ENCODE peak calls at places on chromosomes 11 and 22, in five cellular contexts. Z is sigmoid colon, S is IMR-90, N is pancreas, F is foreskin keratinocyte. X is an unnamed sample. For H3K4me1, the result is how much of the 10 kb centered on the place peaks cover.

GRCh38 chr11:73171762-73172161 is 29.6 kb upstream of the FCHSD2 start:
- DNase-seq in Z (peak), S (peak), N (no peak), F (no peak), X (no peak)

GRCh38 chr11:47253660-47254059 is 4.1 kb upstream of the NR1H3 start:
- DNase-seq in Z (no peak), S (no peak), N (no peak), F (no peak), X (no peak)

GRCh38 chr11:95556342-95557151 is 233.0 kb downstream of the FAM76B start:
- DNase-seq in Z (no peak), S (peak), N (no peak), F (no peak), X (no peak)

GRCh38 chr22:45271667-45272188 is 13.0 kb upstream of the UPK3A start:
- DNase-seq in Z (peak), S (no peak), N (no peak), F (no peak), X (no peak)

GRCh38 chr22:44329179-44329796 is 16.5 kb upstream of the SHISAL1 start:
- DNase-seq in Z (peak), S (peak), N (no peak), F (no peak), X (no peak)

GRCh38 chr22:48979482-48979881 is 848.2 kb downstream of the BRD1 start:
- DNase-seq in Z (no peak), S (no peak), N (no peak), F (no peak), X (no peak)

GRCh38 chr11:82865841-82866240 is 34.4 kb downstream of the PRCP start:
- DNase-seq in Z (no peak), S (peak), N (no peak), F (no peak), X (no peak)

GRCh38 chr11:5809122-5809519 is 397 bp downstream of the OR52N2 start:
- DNase-seq in Z (no peak), S (no peak), N (no peak), F (no peak), X (no peak)

GRCh38 chr11:75547617-75548054 is 14.4 kb upstream of the SERPINH1 start:
- DNase-seq in Z (peak), S (peak), N (no peak), F (no peak), X (peak)

GRCh38 chr11:120492486-120492885 is 19.1 kb upstream of the GRIK4 start:
- DNase-seq in Z (no peak), S (no peak), N (no peak), F (no peak), X (no peak)

GRCh38 chr11:9969068-9969467 is 305.2 kb downstream of the SWAP70 start:
- DNase-seq in Z (no peak), S (no peak), N (no peak), F (no peak), X (no peak)

GRCh38 chr11:85475637-85476517 is 151.3 kb downstream of the DLG2 start:
- DNase-seq in Z (no peak), S (no peak), N (no peak), F (no peak), X (no peak)

GRCh38 chr11:119134389-119134978 is 13.1 kb downstream of the HINFP start:
- DNase-seq in Z (no peak), S (no peak), N (no peak), F (no peak), X (no peak)

GRCh38 chr22:44461614-44462013 is 36.4 kb downstream of the RTL6 start:
- DNase-seq in Z (no peak), S (no peak), N (no peak), F (no peak), X (no peak)

GRCh38 chr11:10116588-10116987 is 177.4 kb downstream of the SBF2 start:
- DNase-seq in Z (no peak), S (no peak), N (no peak), F (no peak), X (no peak)

GRCh38 chr22:41641854-41642253 is 20.8 kb downstream of the XRCC6 start:
- DNase-seq in Z (no peak), S (no peak), N (no peak), F (no peak), X (no peak)

GRCh38 chr11:74581954-74582547 is 10.3 kb upstream of the POLD3 start:
- DNase-seq in Z (no peak), S (no peak), N (peak), F (no peak), X (no peak)

GRCh38 chr11:76782526-76783293 is 446 bp upstream of the TSKU start:
- DNase-seq in Z (peak), S (peak), N (peak), F (peak), X (peak)

GRCh38 chr22:46224044-46224746 is 25.9 kb downstream of the CDPF1 start:
- DNase-seq in Z (no peak), S (no peak), N (no peak), F (no peak), X (no peak)

GRCh38 chr11:114586797-114587196 is 8.8 kb downstream of the NXPE4 start:
- DNase-seq in Z (no peak), S (peak), N (no peak), F (no peak), X (no peak)

GRCh38 chr22:24107668-24108067 is 73.6 kb upstream of the SUSD2 start:
- DNase-seq in Z (peak), S (peak), N (peak), F (peak), X (no peak)

GRCh38 chr22:46103181-46103580 is 47.1 kb upstream of the PPARA start:
- DNase-seq in Z (no peak), S (no peak), N (no peak), F (no peak), X (no peak)

GRCh38 chr22:23269441-23270211 is 89.3 kb downstream of the BCR start:
- DNase-seq in Z (no peak), S (no peak), N (no peak), F (no peak), X (peak)

GRCh38 chr11:44955019-44955738 is 4.5 kb upstream of the TP53I11 start:
- DNase-seq in Z (peak), S (peak), N (peak), F (no peak), X (no peak)

GRCh38 chr22:28116261-28116673 is 197.2 kb upstream of the PITPNB start:
- DNase-seq in Z (peak), S (peak), N (peak), F (peak), X (no peak)

GRCh38 chr11:27722117-27722844 is 22.0 kb upstream of the BDNF start:
- DNase-seq in Z (no peak), S (peak), N (no peak), F (peak), X (no peak)

GRCh38 chr22:17990942-17991341 is 33.4 kb downstream of the MICAL3 start:
- DNase-seq in Z (peak), S (no peak), N (no peak), F (no peak), X (no peak)

GRCh38 chr22:24444729-24445466 is 17.5 kb downstream of the ADORA2A start:
- DNase-seq in Z (no peak), S (no peak), N (no peak), F (no peak), X (no peak)

GRCh38 chr11:9617960-9618359 is 44.5 kb downstream of the WEE1 start:
- DNase-seq in Z (no peak), S (peak), N (no peak), F (peak), X (no peak)

GRCh38 chr11:47408598-47409439 is 429 bp downstream of the SLC39A13 start:
- DNase-seq in Z (peak), S (peak), N (peak), F (peak), X (no peak)

GRCh38 chr11:10356161-10356560 is 51.3 kb downstream of the ADM start:
- DNase-seq in Z (no peak), S (no peak), N (no peak), F (no peak), X (no peak)

GRCh38 chr11:44631831-44632230 is 66.4 kb downstream of the CD82 start:
- DNase-seq in Z (peak), S (no peak), N (no peak), F (no peak), X (no peak)

GRCh38 chr11:116366980-116367640 is 405.7 kb downstream of the BUD13 start:
- DNase-seq in Z (no peak), S (no peak), N (no peak), F (peak), X (no peak)

GRCh38 chr11:123561046-123561781 is 93.2 kb downstream of the SCN3B start:
- DNase-seq in Z (no peak), S (peak), N (peak), F (no peak), X (no peak)

GRCh38 chr22:30290679-30291333 is 1.5 kb upstream of the CASTOR1 start:
- DNase-seq in Z (peak), S (peak), N (peak), F (peak), X (no peak)
- H3K27ac ChIP-seq in Z (peak), S (no peak), N (peak), F (no peak), X (no peak)

DNA sequence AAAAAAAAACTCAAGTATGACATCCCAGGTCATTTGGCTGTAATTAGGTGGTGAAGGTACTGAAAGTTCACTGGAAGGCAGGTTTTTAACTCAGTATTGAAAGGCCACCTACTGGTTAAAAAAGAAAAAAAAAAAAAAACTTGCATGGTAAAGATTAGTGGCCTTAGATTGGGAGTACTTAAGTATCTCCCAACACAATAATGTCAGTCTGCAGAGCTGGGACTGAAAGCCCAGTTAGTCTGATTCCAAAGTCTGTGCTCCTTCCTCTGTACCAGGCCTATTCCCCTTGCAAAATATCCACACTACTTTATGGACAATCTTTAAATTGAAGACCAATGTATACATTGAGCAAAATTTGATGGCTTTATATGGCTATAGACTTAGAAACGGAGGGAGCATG is 85.5 kb downstream of the NOX4 start:
- DNase-seq in Z (no peak), S (no peak), N (no peak), F (peak), X (no peak)
- H3K4me1 ChIP-seq in Z (under half), S (under half), N (under half), F (under half), X (under half)

DNA sequence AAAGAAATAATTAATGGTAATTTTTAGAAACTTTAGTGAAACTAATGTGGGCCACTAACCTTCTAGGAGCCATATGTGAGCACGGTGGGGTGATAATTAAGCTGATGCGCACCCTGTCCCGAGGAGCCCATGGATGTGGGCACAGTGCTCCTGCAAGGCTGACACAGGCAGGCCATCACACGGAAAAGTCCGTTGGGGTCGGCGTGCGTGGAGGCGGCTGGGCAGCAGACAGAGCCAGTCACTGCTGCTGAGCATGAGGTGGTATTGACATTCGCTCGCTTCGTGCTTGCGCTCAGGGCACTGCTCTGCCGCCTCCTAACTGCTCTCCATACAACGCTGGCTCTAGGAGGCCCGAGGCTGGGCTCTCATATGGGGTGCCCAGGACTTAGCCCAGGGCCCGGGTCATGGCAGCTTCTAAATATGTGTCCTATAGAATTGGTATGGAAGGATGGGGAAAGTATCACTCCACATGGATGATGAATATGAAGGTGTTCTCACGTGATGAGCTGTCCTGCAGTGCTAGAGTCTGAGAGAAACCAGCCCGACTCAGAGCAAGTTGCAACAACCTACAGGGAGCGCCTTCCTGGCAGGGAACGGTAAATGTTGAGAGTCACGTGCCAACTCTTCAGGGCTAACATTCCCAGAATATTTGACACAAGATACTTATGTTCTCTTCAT is 50.5 kb upstream of the ARFGAP3 start:
- DNase-seq in Z (no peak), S (no peak), N (no peak), F (peak), X (no peak)
- H3K27ac ChIP-seq in Z (peak), S (no peak), N (no peak), F (no peak), X (no peak)

GRCh38 chr11:69994810-69995209 is 83.3 kb upstream of the ANO1 start:
- DNase-seq in Z (no peak), S (no peak), N (no peak), F (no peak), X (no peak)

GRCh38 chr11:69999721-70000120 is 78.4 kb upstream of the ANO1 start:
- DNase-seq in Z (no peak), S (no peak), N (no peak), F (peak), X (peak)

GRCh38 chr11:69995697-69996096 is 82.4 kb upstream of the ANO1 start:
- DNase-seq in Z (no peak), S (no peak), N (no peak), F (no peak), X (no peak)

GRCh38 chr11:69997352-69997751 is 80.8 kb upstream of the ANO1 start:
- DNase-seq in Z (no peak), S (no peak), N (no peak), F (no peak), X (no peak)

GRCh38 chr11:69996451-69996850 is 81.7 kb upstream of the ANO1 start:
- DNase-seq in Z (no peak), S (no peak), N (no peak), F (no peak), X (no peak)
- H3K4me1 ChIP-seq in Z (under half), S (under half), N (under half), F (under half), X (under half)

DNA sequence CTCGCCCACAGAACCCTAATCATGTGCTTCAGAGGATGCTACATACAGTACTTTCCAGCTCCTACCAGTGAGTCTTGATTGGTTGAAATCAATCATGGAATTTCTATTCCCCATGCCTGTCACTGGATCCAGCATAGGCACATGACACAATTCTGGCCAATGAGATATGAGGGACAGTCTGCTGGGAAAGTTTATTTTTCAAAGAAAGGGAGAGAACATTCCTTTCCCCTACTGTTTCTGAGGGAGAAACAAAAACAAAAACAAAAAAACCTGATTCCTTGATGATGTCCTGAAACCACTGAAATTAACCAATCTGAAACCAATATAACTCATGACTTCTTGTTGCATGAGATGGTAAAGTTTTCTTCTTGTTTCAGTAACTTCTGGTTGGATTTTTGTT is 3.3 kb upstream of the RCN1 start:
- DNase-seq in Z (no peak), S (peak), N (no peak), F (no peak), X (no peak)
- H3K27ac ChIP-seq in Z (no peak), S (peak), N (no peak), F (no peak), X (no peak)

GRCh38 chr22:21861856-21862255 is 5.6 kb downstream of the MAPK1 start:
- DNase-seq in Z (no peak), S (no peak), N (no peak), F (no peak), X (no peak)

GRCh38 chr22:21861290-21861848 is 6.1 kb downstream of the MAPK1 start:
- DNase-seq in Z (no peak), S (no peak), N (no peak), F (no peak), X (no peak)

GRCh38 chr22:21860640-21861039 is 6.8 kb downstream of the MAPK1 start:
- DNase-seq in Z (no peak), S (no peak), N (no peak), F (no peak), X (no peak)

GRCh38 chr22:21865041-21865440 is 2.4 kb downstream of the MAPK1 start:
- DNase-seq in Z (peak), S (peak), N (no peak), F (no peak), X (no peak)

DNA sequence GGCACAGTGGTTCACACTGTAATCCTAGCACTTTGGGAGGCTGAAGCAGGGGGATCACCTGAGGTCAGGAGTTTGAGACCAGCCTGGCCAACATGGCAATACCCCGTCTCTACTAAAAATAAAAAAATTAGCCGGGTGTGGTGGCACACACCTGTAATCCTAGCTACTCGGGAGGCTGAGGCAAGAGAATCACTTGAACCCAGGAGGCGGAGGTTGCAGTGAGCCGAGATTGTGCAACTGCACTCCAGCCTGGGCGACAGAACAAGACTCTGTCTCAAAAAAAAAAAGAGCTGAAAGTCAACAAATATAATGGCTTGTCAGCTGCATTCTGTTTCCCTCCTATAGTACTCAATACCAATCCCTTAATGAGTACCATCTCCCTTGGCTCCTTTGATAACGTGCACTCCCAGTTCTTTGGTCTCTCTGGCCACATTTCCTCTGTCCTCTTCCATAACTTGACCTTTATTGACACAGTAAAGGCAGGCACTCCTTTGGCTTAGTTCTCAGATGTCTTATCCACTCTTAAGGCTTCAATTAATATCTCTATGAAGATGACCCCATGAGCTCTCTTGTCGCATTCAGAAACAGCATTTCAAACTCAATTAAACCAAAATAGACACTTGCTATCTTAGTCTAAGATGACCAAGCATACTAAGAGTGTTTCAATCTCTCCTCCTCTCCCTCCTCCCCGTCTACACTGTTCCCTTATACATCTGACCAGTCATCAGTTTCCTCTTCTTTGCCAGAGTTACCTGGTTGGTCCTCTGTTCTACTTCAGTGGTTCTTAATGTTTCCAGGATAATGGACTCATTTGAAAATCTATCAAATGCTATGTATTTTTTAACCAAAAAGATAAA is 4.8 kb downstream of the MAPK1 start:
- DNase-seq in Z (no peak), S (no peak), N (no peak), F (no peak), X (no peak)
- H3K4me1 ChIP-seq in Z (under half), S (under half), N (under half), F (under half), X (under half)

GRCh38 chr11:68542617-68543016 is 82.1 kb downstream of the PPP6R3 start:
- DNase-seq in Z (peak), S (peak), N (no peak), F (peak), X (no peak)
- H3K27ac ChIP-seq in Z (peak), S (peak), N (no peak), F (no peak), X (no peak)